ENCODE peak calls at places on chromosomes 12 and 14, in eight cellular contexts. One of them, this sample, is unnamed.

GRCh38 chr14:26008290-26008689 is 589.5 kb downstream of the NOVA1 start:
- DNase-seq in GM23338: peak
- DNase-seq in A549: no peak
- DNase-seq in HepG2: no peak
- DNase-seq in HL-60: peak
- DNase-seq in GM12878: no peak
- DNase-seq in Panc1: no peak
- DNase-seq in HCT116: no peak
- DNase-seq in this sample: peak

GRCh38 chr14:52748647-52749292 is 18.8 kb downstream of the STYX start:
- DNase-seq in GM23338: no peak
- DNase-seq in Panc1: no peak
- DNase-seq in A549: no peak
- DNase-seq in GM12878: no peak
- DNase-seq in HepG2: no peak
- DNase-seq in HL-60: no peak
- DNase-seq in HCT116: no peak
- DNase-seq in this sample: no peak

GRCh38 chr14:55579724-55580400 is at the start of gene KTN1:
- DNase-seq in HL-60: peak
- DNase-seq in A549: peak
- DNase-seq in HCT116: peak
- DNase-seq in GM12878: no peak
- DNase-seq in HepG2: peak
- DNase-seq in Panc1: no peak
- DNase-seq in GM23338: peak
- DNase-seq in this sample: peak

GRCh38 chr14:67387195-67387594 is 24.8 kb downstream of the PLEK2 start:
- DNase-seq in GM23338: no peak
- DNase-seq in GM12878: no peak
- DNase-seq in HL-60: no peak
- DNase-seq in Panc1: no peak
- DNase-seq in A549: no peak
- DNase-seq in HepG2: no peak
- DNase-seq in HCT116: no peak
- DNase-seq in this sample: no peak

GRCh38 chr14:63840981-63841380 is 11.8 kb upstream of the SYNE2 start:
- DNase-seq in GM23338: peak
- DNase-seq in Panc1: no peak
- DNase-seq in HCT116: no peak
- DNase-seq in A549: no peak
- DNase-seq in HepG2: peak
- DNase-seq in GM12878: no peak
- DNase-seq in HL-60: no peak
- DNase-seq in this sample: no peak

GRCh38 chr12:116266220-116266619 is 11.3 kb downstream of the MED13L start:
- DNase-seq in GM23338: peak
- DNase-seq in GM12878: no peak
- DNase-seq in Panc1: no peak
- DNase-seq in A549: peak
- DNase-seq in HepG2: no peak
- DNase-seq in HL-60: no peak
- DNase-seq in HCT116: no peak
- DNase-seq in this sample: no peak

GRCh38 chr12:70664463-70664862 is 27.2 kb upstream of the PTPRB start:
- DNase-seq in HepG2: no peak
- DNase-seq in HL-60: no peak
- DNase-seq in Panc1: no peak
- DNase-seq in GM23338: peak
- DNase-seq in HCT116: no peak
- DNase-seq in GM12878: no peak
- DNase-seq in A549: no peak
- DNase-seq in this sample: peak

GRCh38 chr14:106694638-106695393 is 1168.4 kb downstream of the TMEM121 start:
- DNase-seq in Panc1: no peak
- DNase-seq in HCT116: no peak
- DNase-seq in HepG2: no peak
- DNase-seq in A549: no peak
- DNase-seq in GM12878: no peak
- DNase-seq in GM23338: peak
- DNase-seq in HL-60: peak
- DNase-seq in this sample: peak

GRCh38 chr14:102819176-102819628 is 42.0 kb downstream of the TRAF3 start:
- DNase-seq in HCT116: no peak
- DNase-seq in GM12878: peak
- DNase-seq in A549: no peak
- DNase-seq in Panc1: no peak
- DNase-seq in HepG2: peak
- DNase-seq in GM23338: no peak
- DNase-seq in HL-60: no peak
- DNase-seq in this sample: no peak

GRCh38 chr12:69055280-69055679 is 122.3 kb upstream of the CPM start:
- DNase-seq in Panc1: no peak
- DNase-seq in HepG2: peak
- DNase-seq in GM12878: no peak
- DNase-seq in A549: no peak
- DNase-seq in HL-60: no peak
- DNase-seq in HCT116: no peak
- DNase-seq in GM23338: no peak
- DNase-seq in this sample: no peak

GRCh38 chr12:51590347-51591019 is 550 bp upstream of the SCN8A start:
- DNase-seq in HepG2: peak
- DNase-seq in GM12878: no peak
- DNase-seq in A549: peak
- DNase-seq in Panc1: no peak
- DNase-seq in HL-60: peak
- DNase-seq in HCT116: peak
- DNase-seq in GM23338: peak
- DNase-seq in this sample: peak

GRCh38 chr12:51589557-51590176 is 1.4 kb upstream of the SCN8A start:
- DNase-seq in HL-60: no peak
- DNase-seq in A549: no peak
- DNase-seq in Panc1: no peak
- DNase-seq in GM12878: no peak
- DNase-seq in HepG2: no peak
- DNase-seq in HCT116: no peak
- DNase-seq in GM23338: no peak
- DNase-seq in this sample: no peak

GRCh38 chr12:51589060-51589459 is 2.0 kb upstream of the SCN8A start:
- DNase-seq in GM12878: no peak
- DNase-seq in GM23338: no peak
- DNase-seq in A549: no peak
- DNase-seq in HCT116: no peak
- DNase-seq in Panc1: no peak
- DNase-seq in HepG2: no peak
- DNase-seq in HL-60: no peak
- DNase-seq in this sample: no peak

GRCh38 chr12:51592034-51592705 is 1.1 kb downstream of the SCN8A start:
- DNase-seq in A549: no peak
- DNase-seq in Panc1: no peak
- DNase-seq in HepG2: no peak
- DNase-seq in HCT116: no peak
- DNase-seq in GM23338: peak
- DNase-seq in HL-60: no peak
- DNase-seq in GM12878: no peak
- DNase-seq in this sample: peak

GRCh38 chr12:51591020-51591901 is at the start of gene SCN8A:
- DNase-seq in HepG2: no peak
- DNase-seq in A549: peak
- DNase-seq in HL-60: no peak
- DNase-seq in Panc1: no peak
- DNase-seq in HCT116: peak
- DNase-seq in GM12878: no peak
- DNase-seq in GM23338: peak
- DNase-seq in this sample: peak
- TF ChIP-seq REST in HepG2: peak
- TF ChIP-seq REST in A549: no peak
- TF ChIP-seq REST in HL-60: no peak
- TF ChIP-seq REST in Panc1: no peak
- TF ChIP-seq REST in HCT116: no peak
- TF ChIP-seq REST in GM12878: no peak
- TF ChIP-seq REST in GM23338: no peak
- TF ChIP-seq REST in this sample: peak

GRCh38 chr12:89889051-89889450 is 180.4 kb upstream of the ATP2B1 start:
- DNase-seq in HepG2: no peak
- DNase-seq in GM12878: no peak
- DNase-seq in HCT116: no peak
- DNase-seq in GM23338: no peak
- DNase-seq in Panc1: no peak
- DNase-seq in HL-60: no peak
- DNase-seq in A549: no peak
- DNase-seq in this sample: no peak
- H3K27ac ChIP-seq in HepG2: no peak
- H3K27ac ChIP-seq in GM12878: no peak
- H3K27ac ChIP-seq in HCT116: no peak
- H3K27ac ChIP-seq in GM23338: no peak
- H3K27ac ChIP-seq in Panc1: no peak
- H3K27ac ChIP-seq in HL-60: no peak
- H3K27ac ChIP-seq in A549: no peak
- H3K27ac ChIP-seq in this sample: no peak

DNA sequence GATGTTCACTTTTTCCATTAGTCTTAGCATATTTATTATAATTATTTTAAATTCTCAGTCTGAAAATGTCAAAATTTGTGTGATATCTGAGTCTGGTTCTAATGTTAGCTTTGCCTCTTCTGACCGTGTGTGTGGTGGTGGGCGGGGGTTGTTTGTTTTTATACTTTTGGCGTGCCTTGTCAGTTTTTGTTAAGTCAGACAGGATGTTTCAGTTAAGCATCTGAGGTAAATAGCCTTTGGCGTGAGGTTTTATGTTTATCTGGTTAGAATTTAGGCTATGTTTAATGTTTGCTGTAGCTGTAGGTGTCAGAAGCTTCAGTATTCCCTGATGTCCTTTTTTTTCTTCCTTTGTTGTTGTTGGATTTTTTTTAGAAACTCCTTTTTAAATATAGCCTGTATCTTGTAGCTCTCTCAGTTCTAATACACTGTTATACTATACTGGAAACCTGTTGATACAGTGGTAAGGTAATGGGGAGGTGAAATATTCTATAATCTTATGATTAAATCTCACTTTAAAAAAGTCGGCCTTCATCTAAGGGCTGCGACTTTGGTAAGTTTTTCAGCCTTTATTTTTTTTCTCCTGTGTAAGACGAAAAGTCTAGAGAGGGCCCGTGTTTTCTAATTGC is 111.6 kb downstream of the SCAF11 start:
- DNase-seq in Panc1: no peak
- DNase-seq in GM12878: no peak
- DNase-seq in A549: no peak
- DNase-seq in GM23338: no peak
- DNase-seq in HepG2: no peak
- DNase-seq in HCT116: no peak
- DNase-seq in HL-60: no peak
- DNase-seq in this sample: no peak
- TF ChIP-seq REST in Panc1: no peak
- TF ChIP-seq REST in GM12878: no peak
- TF ChIP-seq REST in A549: no peak
- TF ChIP-seq REST in GM23338: no peak
- TF ChIP-seq REST in HepG2: no peak
- TF ChIP-seq REST in HCT116: no peak
- TF ChIP-seq REST in HL-60: no peak
- TF ChIP-seq REST in this sample: no peak

GRCh38 chr12:123118397-123118945 is 32.4 kb downstream of the PITPNM2 start:
- DNase-seq in GM23338: no peak
- DNase-seq in HL-60: no peak
- DNase-seq in HCT116: no peak
- DNase-seq in Panc1: no peak
- DNase-seq in HepG2: no peak
- DNase-seq in A549: no peak
- DNase-seq in GM12878: no peak
- DNase-seq in this sample: no peak
- H3K27ac ChIP-seq in GM23338: no peak
- H3K27ac ChIP-seq in HL-60: no peak
- H3K27ac ChIP-seq in HCT116: no peak
- H3K27ac ChIP-seq in Panc1: no peak
- H3K27ac ChIP-seq in HepG2: no peak
- H3K27ac ChIP-seq in A549: no peak
- H3K27ac ChIP-seq in GM12878: no peak
- H3K27ac ChIP-seq in this sample: no peak

GRCh38 chr14:92676448-92677086 is 71.9 kb downstream of the LGMN start:
- DNase-seq in Panc1: no peak
- DNase-seq in HCT116: no peak
- DNase-seq in A549: no peak
- DNase-seq in HepG2: no peak
- DNase-seq in GM23338: no peak
- DNase-seq in GM12878: no peak
- DNase-seq in HL-60: no peak
- DNase-seq in this sample: no peak

GRCh38 chr14:92677955-92678354 is 70.5 kb downstream of the LGMN start:
- DNase-seq in GM12878: no peak
- DNase-seq in GM23338: no peak
- DNase-seq in Panc1: no peak
- DNase-seq in HL-60: no peak
- DNase-seq in HCT116: no peak
- DNase-seq in A549: no peak
- DNase-seq in HepG2: no peak
- DNase-seq in this sample: no peak

GRCh38 chr14:92676031-92676430 is 72.4 kb downstream of the LGMN start:
- DNase-seq in Panc1: no peak
- DNase-seq in GM23338: no peak
- DNase-seq in HepG2: no peak
- DNase-seq in HL-60: peak
- DNase-seq in A549: no peak
- DNase-seq in HCT116: no peak
- DNase-seq in GM12878: no peak
- DNase-seq in this sample: no peak

GRCh38 chr14:92678766-92679165 is 69.7 kb downstream of the LGMN start:
- DNase-seq in GM23338: no peak
- DNase-seq in HCT116: no peak
- DNase-seq in HepG2: no peak
- DNase-seq in A549: no peak
- DNase-seq in HL-60: no peak
- DNase-seq in Panc1: no peak
- DNase-seq in GM12878: no peak
- DNase-seq in this sample: no peak

DNA sequence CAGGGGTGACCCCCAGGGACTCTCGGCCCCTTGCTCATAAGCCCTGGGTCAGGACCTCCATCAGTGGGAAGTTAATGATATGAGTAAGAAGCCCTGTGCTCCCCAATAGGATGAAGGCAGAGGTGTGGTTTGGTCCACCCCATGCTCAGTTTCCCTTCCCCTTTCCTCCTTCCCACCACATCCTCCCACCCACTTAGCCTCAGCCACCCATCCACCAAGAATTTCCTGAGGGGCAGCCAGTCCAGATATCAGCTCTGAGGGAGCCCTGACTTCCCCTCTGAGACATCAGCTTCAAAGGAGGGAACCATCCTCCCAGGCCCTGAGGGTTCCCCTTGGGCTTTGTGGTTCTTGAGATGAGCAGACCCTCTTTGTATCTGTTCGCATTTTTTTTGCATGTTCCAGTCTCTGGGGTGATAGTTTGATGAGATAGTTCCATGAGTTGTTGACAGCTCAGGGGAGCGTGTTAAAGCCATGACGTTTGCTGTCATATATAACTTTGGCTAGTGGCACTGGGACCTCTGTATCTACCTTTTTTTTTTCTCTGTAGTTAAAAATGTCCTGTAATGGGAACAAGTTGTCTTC is 71.2 kb downstream of the LGMN start:
- DNase-seq in HCT116: no peak
- DNase-seq in HL-60: no peak
- DNase-seq in Panc1: no peak
- DNase-seq in A549: no peak
- DNase-seq in GM12878: peak
- DNase-seq in GM23338: no peak
- DNase-seq in HepG2: no peak
- DNase-seq in this sample: no peak
- TF ChIP-seq REST in HCT116: no peak
- TF ChIP-seq REST in HL-60: no peak
- TF ChIP-seq REST in Panc1: no peak
- TF ChIP-seq REST in A549: no peak
- TF ChIP-seq REST in GM12878: peak
- TF ChIP-seq REST in GM23338: no peak
- TF ChIP-seq REST in HepG2: no peak
- TF ChIP-seq REST in this sample: no peak

GRCh38 chr14:100692256-100692655 is 34.4 kb upstream of the DLK1 start:
- DNase-seq in HepG2: no peak
- DNase-seq in A549: no peak
- DNase-seq in HL-60: no peak
- DNase-seq in GM23338: no peak
- DNase-seq in GM12878: no peak
- DNase-seq in Panc1: no peak
- DNase-seq in HCT116: no peak
- DNase-seq in this sample: no peak
- H3K27ac ChIP-seq in HepG2: no peak
- H3K27ac ChIP-seq in A549: peak
- H3K27ac ChIP-seq in HL-60: no peak
- H3K27ac ChIP-seq in GM23338: no peak
- H3K27ac ChIP-seq in GM12878: no peak
- H3K27ac ChIP-seq in Panc1: peak
- H3K27ac ChIP-seq in HCT116: peak
- H3K27ac ChIP-seq in this sample: peak